ENCODE peak calls at places on chromosomes 11 and 22, in six cellular contexts. I is kidney epithelial cell, H is NB4, O is pancreas, B is tibial artery, C is WERI-Rb-1. Q is an unnamed sample.

GRCh38 chr22:39306456-39307361 is 12.7 kb downstream of the RPL3 start:
- DNase-seq in I (no peak), H (peak; percentile 61), O (no peak), B (no peak), C (peak; percentile 76), Q (no peak)

GRCh38 chr11:125995313-125995712 is 49.5 kb downstream of the VSIG10L2 start:
- DNase-seq in I (no peak), H (no peak), O (no peak), B (no peak), C (no peak), Q (no peak)

GRCh38 chr22:36330655-36331305 is 57.0 kb downstream of the MYH9 start:
- DNase-seq in I (no peak), H (peak; percentile 52), O (no peak), B (peak; percentile 86), C (no peak), Q (peak; percentile 82)

GRCh38 chr11:4890279-4890678 is 8.6 kb downstream of the OR51T1 start:
- DNase-seq in I (no peak), H (peak; percentile 2), O (no peak), B (no peak), C (no peak), Q (no peak)

GRCh38 chr11:10597877-10598341 is 29.4 kb upstream of the LYVE1 start:
- DNase-seq in I (no peak), H (peak; percentile 63), O (no peak), B (no peak), C (no peak), Q (no peak)

GRCh38 chr11:86644291-86644690 is 28.1 kb downstream of the ME3 start:
- DNase-seq in I (no peak), H (no peak), O (no peak), B (no peak), C (no peak), Q (peak; percentile 70)

GRCh38 chr11:128757886-128758612 is 64.2 kb downstream of the FLI1 start:
- DNase-seq in I (no peak), H (no peak), O (no peak), B (no peak), C (no peak), Q (no peak)

GRCh38 chr11:72764503-72764902 is 12.3 kb upstream of the ARAP1 start:
- DNase-seq in I (no peak), H (no peak), O (no peak), B (no peak), C (peak; percentile 86), Q (no peak)

GRCh38 chr11:64522843-64523242 is 68.2 kb upstream of the SLC22A12 start:
- DNase-seq in I (no peak), H (no peak), O (no peak), B (no peak), C (no peak), Q (no peak)

GRCh38 chr11:103877221-103877620 is 159.2 kb upstream of the DDI1 start:
- DNase-seq in I (no peak), H (no peak), O (no peak), B (no peak), C (peak; percentile 11), Q (peak; percentile 6)

GRCh38 chr22:48104102-48104738 is 1341.8 kb downstream of the TBC1D22A start:
- DNase-seq in I (no peak), H (no peak), O (no peak), B (no peak), C (no peak), Q (no peak)

GRCh38 chr11:113894421-113894996 is 10.1 kb upstream of the HTR3B start:
- DNase-seq in I (no peak), H (peak; percentile 19), O (no peak), B (no peak), C (no peak), Q (no peak)

GRCh38 chr22:21443735-21444421 is 23.3 kb upstream of the TMEM191C start:
- DNase-seq in I (no peak), H (no peak), O (peak; percentile 70), B (peak; percentile 55), C (no peak), Q (no peak)

GRCh38 chr11:69870772-69871171 is 51.6 kb upstream of the FGF3 start:
- DNase-seq in I (no peak), H (peak; percentile 23), O (no peak), B (no peak), C (no peak), Q (no peak)

GRCh38 chr11:76361365-76361764 is 19.6 kb downstream of the THAP12 start:
- DNase-seq in I (no peak), H (no peak), O (no peak), B (no peak), C (no peak), Q (no peak)

GRCh38 chr11:68868221-68868620 is 26.5 kb upstream of the CPT1A start:
- DNase-seq in I (no peak), H (no peak), O (no peak), B (no peak), C (no peak), Q (no peak)

GRCh38 chr11:126197277-126197939 is 14.0 kb downstream of the RPUSD4 start:
- DNase-seq in I (peak; percentile 97), H (no peak), O (peak; percentile 40), B (no peak), C (no peak), Q (peak; percentile 10)

GRCh38 chr11:45765836-45766235 is 39.1 kb upstream of the SLC35C1 start:
- DNase-seq in I (no peak), H (no peak), O (no peak), B (no peak), C (no peak), Q (no peak)

GRCh38 chr22:31046591-31047226 is 34.4 kb upstream of the SMTN start:
- DNase-seq in I (no peak), H (peak; percentile 58), O (no peak), B (peak; percentile 77), C (no peak), Q (peak; percentile 30)

GRCh38 chr22:23066200-23067022 is 3.9 kb upstream of the GNAZ start:
- DNase-seq in I (no peak), H (no peak), O (no peak), B (peak; percentile 62), C (peak; percentile 5), Q (no peak)

GRCh38 chr11:37532271-37532670 is 934.2 kb upstream of the RAG2 start:
- DNase-seq in I (no peak), H (no peak), O (no peak), B (no peak), C (no peak), Q (no peak)

GRCh38 chr22:19984851-19985811 is 31.5 kb downstream of the ARVCF start:
- DNase-seq in I (no peak), H (no peak), O (no peak), B (peak; percentile 62), C (no peak), Q (no peak)

GRCh38 chr22:19984201-19984753 is 32.3 kb downstream of the ARVCF start:
- DNase-seq in I (peak; percentile 64), H (no peak), O (no peak), B (peak; percentile 91), C (peak; percentile 50), Q (peak; percentile 74)

GRCh38 chr22:19986410-19987341 is 29.9 kb downstream of the ARVCF start:
- DNase-seq in I (no peak), H (peak; percentile 75), O (peak; percentile 65), B (peak; percentile 91), C (peak; percentile 85), Q (peak; percentile 70)

GRCh38 chr22:19987394-19988306 is 29.0 kb downstream of the ARVCF start:
- DNase-seq in I (no peak), H (no peak), O (no peak), B (no peak), C (no peak), Q (no peak)

GRCh38 chr22:19986011-19986409 is 30.6 kb downstream of the ARVCF start:
- DNase-seq in I (no peak), H (no peak), O (no peak), B (no peak), C (no peak), Q (no peak)
- H3K4me3 ChIP-seq in I (peak overlapping the region; percentile 69), H (no peak overlapping the region), O (peak overlapping the region; percentile 60), B (peak overlapping the region; percentile 80), C (peak overlapping the region; percentile 60), Q (peak overlapping the region; percentile 57)

GRCh38 chr22:27284314-27284713 is 517.2 kb downstream of the MN1 start:
- DNase-seq in I (no peak), H (no peak), O (no peak), B (no peak), C (no peak), Q (no peak)

GRCh38 chr22:27286711-27287110 is 514.8 kb downstream of the MN1 start:
- DNase-seq in I (no peak), H (no peak), O (no peak), B (no peak), C (no peak), Q (no peak)

GRCh38 chr22:27283240-27283639 is 518.3 kb downstream of the MN1 start:
- DNase-seq in I (no peak), H (no peak), O (no peak), B (no peak), C (no peak), Q (no peak)

GRCh38 chr22:27278986-27279385 is 522.6 kb downstream of the MN1 start:
- DNase-seq in I (no peak), H (no peak), O (no peak), B (no peak), C (no peak), Q (no peak)

DNA sequence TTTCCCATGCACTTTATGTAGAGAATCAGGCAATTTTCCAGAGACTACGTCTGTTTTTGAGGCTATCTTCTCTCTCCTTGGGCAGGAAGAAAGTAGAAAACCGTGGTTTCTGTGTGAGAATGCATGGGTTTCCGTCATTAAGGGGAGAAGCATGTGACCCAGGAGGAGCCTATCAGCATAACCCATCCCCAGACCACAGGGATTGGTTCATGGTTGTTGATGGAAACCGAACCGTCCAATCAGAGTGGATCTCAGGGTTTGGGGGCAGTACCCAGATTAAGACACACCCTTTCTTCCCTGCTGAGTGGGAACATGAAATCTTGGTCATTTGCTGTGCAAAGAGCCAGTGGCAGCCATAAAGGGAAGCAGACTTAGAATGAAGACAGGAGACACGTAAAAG is 517.8 kb downstream of the MN1 start:
- DNase-seq in I (no peak), H (peak; percentile 39), O (no peak), B (no peak), C (no peak), Q (no peak)
- TF ChIP-seq CTCF in I (no peak), H (no peak), O (no peak), B (no peak), C (no peak), Q (no peak)

DNA sequence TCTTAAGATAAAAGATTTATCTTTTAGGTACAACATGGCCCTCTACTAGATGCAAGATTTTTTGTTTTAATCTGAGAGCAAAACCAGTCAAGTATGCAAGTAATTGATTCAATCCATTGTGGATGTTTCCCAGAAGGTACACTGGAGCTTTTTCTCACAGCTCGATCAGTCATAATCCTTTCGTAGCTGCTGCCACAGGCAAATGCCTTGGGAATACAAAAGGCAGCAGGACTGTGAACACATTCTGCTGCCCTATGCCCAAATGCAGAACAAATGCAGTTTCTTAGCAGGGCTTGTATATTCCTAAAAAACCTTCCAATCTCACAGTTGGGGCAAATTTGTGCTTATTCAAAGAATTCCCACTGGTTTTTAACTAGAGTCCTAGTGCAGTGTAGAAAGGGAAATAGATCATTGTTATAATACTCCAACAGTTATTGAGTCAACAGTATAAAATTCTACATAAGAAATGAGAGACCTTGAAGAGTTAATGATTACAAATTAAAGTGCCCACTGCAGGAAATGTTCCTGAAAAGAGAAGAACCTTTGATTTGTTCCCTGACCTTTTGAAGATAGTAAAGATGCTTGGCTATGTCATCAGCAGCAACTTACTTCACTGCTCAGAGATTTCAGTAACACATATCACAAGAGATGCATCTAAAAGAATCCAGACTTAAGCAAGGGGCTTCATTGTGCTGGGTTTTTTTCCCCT is 14.1 kb downstream of the LPXN start:
- DNase-seq in I (no peak), H (no peak), O (no peak), B (no peak), C (no peak), Q (no peak)
- H3K4me3 ChIP-seq in I (no peak overlapping the region), H (no peak overlapping the region), O (no peak overlapping the region), B (no peak overlapping the region), C (no peak overlapping the region), Q (no peak overlapping the region)

GRCh38 chr11:20661850-20662249 is 7.5 kb upstream of the NELL1 start:
- DNase-seq in I (no peak), H (no peak), O (no peak), B (no peak), C (no peak), Q (no peak)
- TF ChIP-seq CTCF in I (no peak), H (no peak), O (no peak), B (no peak), C (no peak), Q (no peak)

Q was measured in astrocyte of the spinal cord.